ENCODE peak calls at places on chromosomes 12 and 14, in nine cellular contexts. One of them, this sample, is unnamed. For H3K9me3, the result is how much of the 10 kb centered on the place peaks cover.

GRCh38 chr12:42485823-42486222 is 103.7 kb downstream of the PRICKLE1 start:
- DNase-seq in AG04450: no peak
- DNase-seq in CD8-positive, alpha-beta T cell: no peak
- DNase-seq in colonic mucosa: no peak
- DNase-seq in naive thymus-derived CD4-positive, alpha-beta T cell: no peak
- DNase-seq in CD4-positive, alpha-beta memory T cell: no peak
- DNase-seq in lower lobe of right lung: no peak
- DNase-seq in psoas muscle: no peak
- DNase-seq in mammary epithelial cell: no peak
- DNase-seq in this sample: no peak

GRCh38 chr12:122406701-122407154 is 15.7 kb downstream of the CLIP1 start:
- DNase-seq in AG04450: no peak
- DNase-seq in CD8-positive, alpha-beta T cell: no peak
- DNase-seq in colonic mucosa: no peak
- DNase-seq in naive thymus-derived CD4-positive, alpha-beta T cell: no peak
- DNase-seq in CD4-positive, alpha-beta memory T cell: no peak
- DNase-seq in lower lobe of right lung: no peak
- DNase-seq in psoas muscle: no peak
- DNase-seq in mammary epithelial cell: no peak
- DNase-seq in this sample: no peak

GRCh38 chr12:120199595-120200306 is 1.2 kb downstream of the RPLP0 start:
- DNase-seq in AG04450: peak
- DNase-seq in CD8-positive, alpha-beta T cell: no peak
- DNase-seq in colonic mucosa: no peak
- DNase-seq in naive thymus-derived CD4-positive, alpha-beta T cell: no peak
- DNase-seq in CD4-positive, alpha-beta memory T cell: no peak
- DNase-seq in lower lobe of right lung: no peak
- DNase-seq in psoas muscle: peak
- DNase-seq in mammary epithelial cell: peak
- DNase-seq in this sample: no peak

GRCh38 chr12:116370004-116370404 is 92.5 kb upstream of the MED13L start:
- DNase-seq in AG04450: peak
- DNase-seq in CD8-positive, alpha-beta T cell: no peak
- DNase-seq in colonic mucosa: no peak
- DNase-seq in naive thymus-derived CD4-positive, alpha-beta T cell: no peak
- DNase-seq in CD4-positive, alpha-beta memory T cell: no peak
- DNase-seq in lower lobe of right lung: no peak
- DNase-seq in psoas muscle: no peak
- DNase-seq in mammary epithelial cell: no peak
- DNase-seq in this sample: no peak

GRCh38 chr12:14664434-14665023 is 31.9 kb downstream of the GUCY2C start:
- DNase-seq in AG04450: no peak
- DNase-seq in CD8-positive, alpha-beta T cell: no peak
- DNase-seq in colonic mucosa: peak
- DNase-seq in naive thymus-derived CD4-positive, alpha-beta T cell: peak
- DNase-seq in CD4-positive, alpha-beta memory T cell: peak
- DNase-seq in lower lobe of right lung: no peak
- DNase-seq in psoas muscle: no peak
- DNase-seq in mammary epithelial cell: peak
- DNase-seq in this sample: no peak

GRCh38 chr12:52054231-52054837 is 3.1 kb downstream of the NR4A1 start:
- DNase-seq in AG04450: no peak
- DNase-seq in CD8-positive, alpha-beta T cell: no peak
- DNase-seq in colonic mucosa: no peak
- DNase-seq in naive thymus-derived CD4-positive, alpha-beta T cell: no peak
- DNase-seq in CD4-positive, alpha-beta memory T cell: no peak
- DNase-seq in lower lobe of right lung: no peak
- DNase-seq in psoas muscle: no peak
- DNase-seq in mammary epithelial cell: no peak
- DNase-seq in this sample: no peak

GRCh38 chr12:84789184-84789583 is 123.4 kb downstream of the SLC6A15 start:
- DNase-seq in AG04450: no peak
- DNase-seq in CD8-positive, alpha-beta T cell: no peak
- DNase-seq in colonic mucosa: no peak
- DNase-seq in naive thymus-derived CD4-positive, alpha-beta T cell: no peak
- DNase-seq in CD4-positive, alpha-beta memory T cell: no peak
- DNase-seq in lower lobe of right lung: no peak
- DNase-seq in psoas muscle: no peak
- DNase-seq in mammary epithelial cell: no peak
- DNase-seq in this sample: no peak

GRCh38 chr14:70882771-70883492 is 24.3 kb upstream of the PCNX1 start:
- DNase-seq in AG04450: no peak
- DNase-seq in CD8-positive, alpha-beta T cell: no peak
- DNase-seq in colonic mucosa: no peak
- DNase-seq in naive thymus-derived CD4-positive, alpha-beta T cell: no peak
- DNase-seq in CD4-positive, alpha-beta memory T cell: no peak
- DNase-seq in lower lobe of right lung: no peak
- DNase-seq in psoas muscle: no peak
- DNase-seq in mammary epithelial cell: peak
- DNase-seq in this sample: no peak

GRCh38 chr12:122363782-122364181 is 58.7 kb downstream of the CLIP1 start:
- DNase-seq in AG04450: no peak
- DNase-seq in CD8-positive, alpha-beta T cell: no peak
- DNase-seq in colonic mucosa: no peak
- DNase-seq in naive thymus-derived CD4-positive, alpha-beta T cell: no peak
- DNase-seq in CD4-positive, alpha-beta memory T cell: no peak
- DNase-seq in lower lobe of right lung: no peak
- DNase-seq in psoas muscle: peak
- DNase-seq in mammary epithelial cell: no peak
- DNase-seq in this sample: no peak

GRCh38 chr14:72745546-72745945 is 148.4 kb downstream of the DPF3 start:
- DNase-seq in AG04450: peak
- DNase-seq in CD8-positive, alpha-beta T cell: no peak
- DNase-seq in colonic mucosa: peak
- DNase-seq in naive thymus-derived CD4-positive, alpha-beta T cell: no peak
- DNase-seq in CD4-positive, alpha-beta memory T cell: no peak
- DNase-seq in lower lobe of right lung: no peak
- DNase-seq in psoas muscle: no peak
- DNase-seq in mammary epithelial cell: peak
- DNase-seq in this sample: no peak

GRCh38 chr14:55588259-55588699 is 8.3 kb downstream of the KTN1 start:
- DNase-seq in AG04450: no peak
- DNase-seq in CD8-positive, alpha-beta T cell: no peak
- DNase-seq in colonic mucosa: no peak
- DNase-seq in naive thymus-derived CD4-positive, alpha-beta T cell: no peak
- DNase-seq in CD4-positive, alpha-beta memory T cell: no peak
- DNase-seq in lower lobe of right lung: no peak
- DNase-seq in psoas muscle: no peak
- DNase-seq in mammary epithelial cell: peak
- DNase-seq in this sample: no peak

GRCh38 chr14:31582286-31582691 is 21.1 kb downstream of the NUBPL start:
- DNase-seq in AG04450: peak
- DNase-seq in CD8-positive, alpha-beta T cell: no peak
- DNase-seq in colonic mucosa: no peak
- DNase-seq in naive thymus-derived CD4-positive, alpha-beta T cell: no peak
- DNase-seq in CD4-positive, alpha-beta memory T cell: no peak
- DNase-seq in lower lobe of right lung: no peak
- DNase-seq in psoas muscle: no peak
- DNase-seq in mammary epithelial cell: no peak
- DNase-seq in this sample: no peak
- H3K9me3 ChIP-seq in AG04450: under half
- H3K9me3 ChIP-seq in CD8-positive, alpha-beta T cell: under half
- H3K9me3 ChIP-seq in colonic mucosa: under half
- H3K9me3 ChIP-seq in naive thymus-derived CD4-positive, alpha-beta T cell: under half
- H3K9me3 ChIP-seq in CD4-positive, alpha-beta memory T cell: under half
- H3K9me3 ChIP-seq in lower lobe of right lung: under half
- H3K9me3 ChIP-seq in psoas muscle: under half
- H3K9me3 ChIP-seq in mammary epithelial cell: under half
- H3K9me3 ChIP-seq in this sample: under half

GRCh38 chr14:20179880-20180279 is 10.8 kb upstream of the OR11G2 start:
- DNase-seq in AG04450: no peak
- DNase-seq in CD8-positive, alpha-beta T cell: no peak
- DNase-seq in colonic mucosa: no peak
- DNase-seq in naive thymus-derived CD4-positive, alpha-beta T cell: no peak
- DNase-seq in CD4-positive, alpha-beta memory T cell: no peak
- DNase-seq in lower lobe of right lung: no peak
- DNase-seq in psoas muscle: no peak
- DNase-seq in mammary epithelial cell: no peak
- DNase-seq in this sample: no peak

GRCh38 chr14:20184181-20184580 is 6.5 kb upstream of the OR11G2 start:
- DNase-seq in AG04450: no peak
- DNase-seq in CD8-positive, alpha-beta T cell: no peak
- DNase-seq in colonic mucosa: no peak
- DNase-seq in naive thymus-derived CD4-positive, alpha-beta T cell: no peak
- DNase-seq in CD4-positive, alpha-beta memory T cell: no peak
- DNase-seq in lower lobe of right lung: no peak
- DNase-seq in psoas muscle: no peak
- DNase-seq in mammary epithelial cell: no peak
- DNase-seq in this sample: no peak

GRCh38 chr14:20177433-20177974 is 13.2 kb upstream of the OR11G2 start:
- DNase-seq in AG04450: no peak
- DNase-seq in CD8-positive, alpha-beta T cell: no peak
- DNase-seq in colonic mucosa: no peak
- DNase-seq in naive thymus-derived CD4-positive, alpha-beta T cell: no peak
- DNase-seq in CD4-positive, alpha-beta memory T cell: no peak
- DNase-seq in lower lobe of right lung: no peak
- DNase-seq in psoas muscle: no peak
- DNase-seq in mammary epithelial cell: no peak
- DNase-seq in this sample: no peak

GRCh38 chr14:20176330-20176729 is 14.4 kb upstream of the OR11G2 start:
- DNase-seq in AG04450: no peak
- DNase-seq in CD8-positive, alpha-beta T cell: no peak
- DNase-seq in colonic mucosa: no peak
- DNase-seq in naive thymus-derived CD4-positive, alpha-beta T cell: no peak
- DNase-seq in CD4-positive, alpha-beta memory T cell: no peak
- DNase-seq in lower lobe of right lung: no peak
- DNase-seq in psoas muscle: no peak
- DNase-seq in mammary epithelial cell: no peak
- DNase-seq in this sample: no peak

GRCh38 chr14:20179218-20179617 is 11.5 kb upstream of the OR11G2 start:
- DNase-seq in AG04450: no peak
- DNase-seq in CD8-positive, alpha-beta T cell: no peak
- DNase-seq in colonic mucosa: no peak
- DNase-seq in naive thymus-derived CD4-positive, alpha-beta T cell: no peak
- DNase-seq in CD4-positive, alpha-beta memory T cell: no peak
- DNase-seq in lower lobe of right lung: peak
- DNase-seq in psoas muscle: no peak
- DNase-seq in mammary epithelial cell: no peak
- DNase-seq in this sample: no peak
- H3K9me3 ChIP-seq in AG04450: under half
- H3K9me3 ChIP-seq in CD8-positive, alpha-beta T cell: under half
- H3K9me3 ChIP-seq in colonic mucosa: under half
- H3K9me3 ChIP-seq in naive thymus-derived CD4-positive, alpha-beta T cell: under half
- H3K9me3 ChIP-seq in CD4-positive, alpha-beta memory T cell: under half
- H3K9me3 ChIP-seq in lower lobe of right lung: under half
- H3K9me3 ChIP-seq in psoas muscle: under half
- H3K9me3 ChIP-seq in mammary epithelial cell: under half
- H3K9me3 ChIP-seq in this sample: under half

GRCh38 chr14:89990218-89990617 is 34.5 kb downstream of the TDP1 start:
- DNase-seq in AG04450: no peak
- DNase-seq in CD8-positive, alpha-beta T cell: no peak
- DNase-seq in colonic mucosa: no peak
- DNase-seq in naive thymus-derived CD4-positive, alpha-beta T cell: no peak
- DNase-seq in CD4-positive, alpha-beta memory T cell: no peak
- DNase-seq in lower lobe of right lung: no peak
- DNase-seq in psoas muscle: no peak
- DNase-seq in mammary epithelial cell: no peak
- DNase-seq in this sample: no peak

GRCh38 chr14:89990623-89991275 is 35.0 kb downstream of the TDP1 start:
- DNase-seq in AG04450: no peak
- DNase-seq in CD8-positive, alpha-beta T cell: no peak
- DNase-seq in colonic mucosa: no peak
- DNase-seq in naive thymus-derived CD4-positive, alpha-beta T cell: no peak
- DNase-seq in CD4-positive, alpha-beta memory T cell: no peak
- DNase-seq in lower lobe of right lung: no peak
- DNase-seq in psoas muscle: no peak
- DNase-seq in mammary epithelial cell: no peak
- DNase-seq in this sample: no peak

GRCh38 chr14:89986475-89986874 is 30.7 kb downstream of the TDP1 start:
- DNase-seq in AG04450: no peak
- DNase-seq in CD8-positive, alpha-beta T cell: no peak
- DNase-seq in colonic mucosa: no peak
- DNase-seq in naive thymus-derived CD4-positive, alpha-beta T cell: no peak
- DNase-seq in CD4-positive, alpha-beta memory T cell: no peak
- DNase-seq in lower lobe of right lung: no peak
- DNase-seq in psoas muscle: no peak
- DNase-seq in mammary epithelial cell: no peak
- DNase-seq in this sample: no peak

GRCh38 chr14:89992273-89992672 is 36.5 kb downstream of the TDP1 start:
- DNase-seq in AG04450: no peak
- DNase-seq in CD8-positive, alpha-beta T cell: no peak
- DNase-seq in colonic mucosa: no peak
- DNase-seq in naive thymus-derived CD4-positive, alpha-beta T cell: no peak
- DNase-seq in CD4-positive, alpha-beta memory T cell: no peak
- DNase-seq in lower lobe of right lung: no peak
- DNase-seq in psoas muscle: no peak
- DNase-seq in mammary epithelial cell: no peak
- DNase-seq in this sample: no peak

GRCh38 chr14:89988787-89989186 is 33.1 kb downstream of the TDP1 start:
- DNase-seq in AG04450: no peak
- DNase-seq in CD8-positive, alpha-beta T cell: no peak
- DNase-seq in colonic mucosa: no peak
- DNase-seq in naive thymus-derived CD4-positive, alpha-beta T cell: no peak
- DNase-seq in CD4-positive, alpha-beta memory T cell: no peak
- DNase-seq in lower lobe of right lung: no peak
- DNase-seq in psoas muscle: no peak
- DNase-seq in mammary epithelial cell: no peak
- DNase-seq in this sample: no peak
- H3K9me3 ChIP-seq in AG04450: under half
- H3K9me3 ChIP-seq in CD8-positive, alpha-beta T cell: under half
- H3K9me3 ChIP-seq in colonic mucosa: under half
- H3K9me3 ChIP-seq in naive thymus-derived CD4-positive, alpha-beta T cell: under half
- H3K9me3 ChIP-seq in CD4-positive, alpha-beta memory T cell: under half
- H3K9me3 ChIP-seq in lower lobe of right lung: under half
- H3K9me3 ChIP-seq in psoas muscle: under half
- H3K9me3 ChIP-seq in mammary epithelial cell: under half
- H3K9me3 ChIP-seq in this sample: under half

DNA sequence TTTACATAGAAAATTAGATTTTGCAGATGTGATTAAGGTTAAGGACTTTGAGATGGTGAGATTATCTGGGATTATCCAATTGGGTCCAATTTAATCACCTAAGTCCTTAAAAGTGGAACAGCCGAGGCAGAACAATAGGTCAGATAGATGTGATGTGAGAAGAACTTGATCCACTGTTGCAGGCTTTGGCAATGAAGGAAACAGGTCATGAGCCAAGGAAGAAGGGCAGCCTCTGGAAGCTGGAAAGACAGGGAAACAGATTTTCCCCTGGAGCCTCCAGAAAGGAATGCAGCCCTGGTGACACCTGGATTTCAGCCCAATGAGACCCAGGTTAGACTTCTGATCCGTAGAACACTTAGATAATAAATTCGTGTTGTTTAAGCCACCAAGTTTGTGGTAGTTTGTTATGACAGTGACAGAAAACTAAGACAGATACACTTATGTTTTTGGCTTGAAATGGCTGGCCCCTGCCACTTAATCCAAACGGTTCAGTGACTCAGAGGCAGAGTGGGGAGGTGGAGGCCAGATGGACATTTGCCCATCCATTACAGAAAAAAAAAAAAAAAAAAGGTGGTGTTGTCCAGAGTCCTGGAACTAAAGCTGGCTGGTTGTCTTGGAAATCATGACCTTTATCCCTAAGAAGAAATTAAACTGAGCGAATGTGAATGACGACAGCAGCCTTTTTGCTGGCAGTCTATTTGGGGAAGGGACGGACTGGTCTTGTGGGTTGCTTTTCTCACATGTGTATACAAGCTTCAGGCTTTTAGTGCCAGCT is 181.9 kb upstream of the NRXN3 start:
- DNase-seq in AG04450: no peak
- DNase-seq in CD8-positive, alpha-beta T cell: no peak
- DNase-seq in colonic mucosa: no peak
- DNase-seq in naive thymus-derived CD4-positive, alpha-beta T cell: no peak
- DNase-seq in CD4-positive, alpha-beta memory T cell: no peak
- DNase-seq in lower lobe of right lung: no peak
- DNase-seq in psoas muscle: no peak
- DNase-seq in mammary epithelial cell: no peak
- DNase-seq in this sample: no peak
- H3K9me3 ChIP-seq in AG04450: under half
- H3K9me3 ChIP-seq in CD8-positive, alpha-beta T cell: under half
- H3K9me3 ChIP-seq in colonic mucosa: under half
- H3K9me3 ChIP-seq in naive thymus-derived CD4-positive, alpha-beta T cell: under half
- H3K9me3 ChIP-seq in CD4-positive, alpha-beta memory T cell: under half
- H3K9me3 ChIP-seq in lower lobe of right lung: under half
- H3K9me3 ChIP-seq in psoas muscle: under half
- H3K9me3 ChIP-seq in mammary epithelial cell: under half
- H3K9me3 ChIP-seq in this sample: under half

This sample was measured in T-helper 17 cell.